ENCODE peak calls at places on chromosomes 7 and 10, in eight cellular contexts. Y, B, G, H, M, R, U and L are unnamed samples.

GRCh38 chr10:28532223-28532508 is 752 bp upstream of the WAC start:
- DNase-seq in Y (no peak), M (no peak), B (no peak), R (no peak), U (peak), G (peak), H (no peak), L (no peak)

GRCh38 chr10:114478281-114478680 is 74.0 kb upstream of the AFAP1L2 start:
- DNase-seq in Y (no peak), B (no peak), U (no peak), H (no peak), R (no peak), G (no peak), M (no peak), L (no peak)

GRCh38 chr7:135837675-135838074 is 89.1 kb upstream of the FAM180A start:
- DNase-seq in G (no peak), Y (no peak), H (no peak), R (no peak), M (no peak), B (no peak), U (no peak), L (peak)

GRCh38 chr10:77606751-77607150 is 30.9 kb downstream of the KCNMA1 start:
- DNase-seq in Y (no peak), R (no peak), U (no peak), M (no peak), H (no peak), G (peak), B (no peak), L (no peak)

GRCh38 chr7:44201813-44202212 is 1.0 kb downstream of the YKT6 start:
- DNase-seq in G (no peak), B (no peak), Y (no peak), R (no peak), U (no peak), M (no peak), H (no peak), L (no peak)

GRCh38 chr7:89283311-89283710 is 487.8 kb upstream of the TEX47 start:
- DNase-seq in B (no peak), G (no peak), M (no peak), H (no peak), U (no peak), Y (no peak), R (no peak), L (no peak)

GRCh38 chr7:12646139-12646538 is 41.3 kb upstream of the ARL4A start:
- DNase-seq in H (no peak), G (peak), M (no peak), R (no peak), U (no peak), Y (no peak), B (no peak), L (no peak)

GRCh38 chr7:28705350-28705749 is 252.8 kb downstream of the TRIL start:
- DNase-seq in H (no peak), M (no peak), B (no peak), R (no peak), Y (no peak), G (no peak), U (no peak), L (no peak)

GRCh38 chr10:96170212-96170611 is 40.1 kb downstream of the ZNF518A start:
- DNase-seq in U (no peak), G (peak), R (no peak), Y (no peak), H (no peak), M (no peak), B (no peak), L (no peak)

GRCh38 chr10:17660921-17661320 is 17.0 kb downstream of the STAM start:
- DNase-seq in H (no peak), R (no peak), B (no peak), Y (no peak), M (no peak), U (no peak), G (no peak), L (no peak)

GRCh38 chr10:48478980-48479811 is 125.7 kb downstream of the ARHGAP22 start:
- DNase-seq in Y (peak), B (no peak), R (no peak), G (no peak), U (no peak), H (no peak), M (no peak), L (no peak)

GRCh38 chr7:114050571-114050970 is 131.8 kb upstream of the PPP1R3A start:
- DNase-seq in G (no peak), B (no peak), Y (no peak), H (no peak), U (no peak), R (no peak), M (no peak), L (no peak)

GRCh38 chr10:35435824-35436223 is 99.5 kb downstream of the CCNY start:
- DNase-seq in B (no peak), M (no peak), G (no peak), R (no peak), U (no peak), Y (no peak), H (no peak), L (no peak)

GRCh38 chr7:81190997-81191747 is 272.3 kb upstream of the SEMA3C start:
- DNase-seq in Y (no peak), U (no peak), M (no peak), H (no peak), R (no peak), B (no peak), G (no peak), L (no peak)

GRCh38 chr7:20651960-20652544 is 36.6 kb downstream of the ABCB5 start:
- DNase-seq in H (no peak), B (no peak), M (no peak), R (no peak), G (no peak), U (no peak), Y (no peak), L (no peak)

GRCh38 chr7:156897673-156898072 is 4.7 kb upstream of the LMBR1 start:
- DNase-seq in R (no peak), U (no peak), M (no peak), B (no peak), Y (no peak), H (no peak), G (peak), L (no peak)

GRCh38 chr10:22316286-22317120 is at the start of gene COMMD3:
- DNase-seq in R (peak), Y (peak), M (peak), B (peak), G (peak), H (peak), U (peak), L (peak)

GRCh38 chr7:30168800-30169584 is 34.2 kb downstream of the MTURN start:
- DNase-seq in M (no peak), U (peak), B (no peak), R (no peak), Y (no peak), H (no peak), G (peak), L (no peak)

GRCh38 chr7:6198687-6199595 is 73.5 kb downstream of the CYTH3 start:
- DNase-seq in U (no peak), R (no peak), M (no peak), G (peak), H (no peak), B (no peak), Y (no peak), L (no peak)

GRCh38 chr10:77633376-77633775 is 4.2 kb downstream of the KCNMA1 start:
- DNase-seq in Y (no peak), M (no peak), H (no peak), G (no peak), U (no peak), B (no peak), R (no peak), L (peak)

GRCh38 chr7:150801242-150801945 is 825 bp downstream of the TMEM176A start:
- DNase-seq in G (no peak), H (peak), R (no peak), M (no peak), B (no peak), U (no peak), Y (no peak), L (peak)

GRCh38 chr10:31317652-31318381 is 1.2 kb upstream of the ZEB1 start:
- DNase-seq in U (no peak), R (no peak), M (no peak), Y (peak), G (no peak), H (no peak), B (no peak), L (no peak)

GRCh38 chr10:109780997-109781396 is 142.3 kb downstream of the XPNPEP1 start:
- DNase-seq in Y (no peak), M (no peak), U (no peak), H (no peak), G (peak), R (no peak), B (no peak), L (no peak)

GRCh38 chr7:93651603-93652159 is 77.2 kb upstream of the CALCR start:
- DNase-seq in M (no peak), U (no peak), B (no peak), R (no peak), G (no peak), H (no peak), Y (no peak), L (no peak)

GRCh38 chr7:104196161-104196560 is 11.7 kb downstream of the ORC5 start:
- DNase-seq in Y (no peak), R (no peak), H (no peak), G (no peak), U (no peak), B (no peak), M (no peak), L (no peak)

GRCh38 chr7:41003031-41003925 is 699.6 kb downstream of the INHBA start:
- DNase-seq in R (peak), M (no peak), H (no peak), U (peak), B (peak), G (peak), Y (peak), L (no peak)

GRCh38 chr10:89393898-89394297 is 1.5 kb downstream of the IFIT1 start:
- DNase-seq in U (no peak), B (no peak), G (no peak), Y (no peak), H (no peak), R (no peak), M (no peak), L (no peak)

GRCh38 chr10:89391882-89392756 is at the start of gene IFIT1:
- DNase-seq in U (peak), G (peak), B (peak), M (peak), R (no peak), Y (no peak), H (peak), L (no peak)

GRCh38 chr10:89392974-89393373 is 551 bp downstream of the IFIT1 start:
- DNase-seq in M (no peak), B (no peak), R (no peak), H (no peak), G (no peak), Y (no peak), U (peak), L (no peak)

GRCh38 chr10:89389254-89389653 is 3.2 kb upstream of the IFIT1 start:
- DNase-seq in Y (no peak), R (no peak), G (peak), H (no peak), B (no peak), M (no peak), U (no peak), L (no peak)

DNA sequence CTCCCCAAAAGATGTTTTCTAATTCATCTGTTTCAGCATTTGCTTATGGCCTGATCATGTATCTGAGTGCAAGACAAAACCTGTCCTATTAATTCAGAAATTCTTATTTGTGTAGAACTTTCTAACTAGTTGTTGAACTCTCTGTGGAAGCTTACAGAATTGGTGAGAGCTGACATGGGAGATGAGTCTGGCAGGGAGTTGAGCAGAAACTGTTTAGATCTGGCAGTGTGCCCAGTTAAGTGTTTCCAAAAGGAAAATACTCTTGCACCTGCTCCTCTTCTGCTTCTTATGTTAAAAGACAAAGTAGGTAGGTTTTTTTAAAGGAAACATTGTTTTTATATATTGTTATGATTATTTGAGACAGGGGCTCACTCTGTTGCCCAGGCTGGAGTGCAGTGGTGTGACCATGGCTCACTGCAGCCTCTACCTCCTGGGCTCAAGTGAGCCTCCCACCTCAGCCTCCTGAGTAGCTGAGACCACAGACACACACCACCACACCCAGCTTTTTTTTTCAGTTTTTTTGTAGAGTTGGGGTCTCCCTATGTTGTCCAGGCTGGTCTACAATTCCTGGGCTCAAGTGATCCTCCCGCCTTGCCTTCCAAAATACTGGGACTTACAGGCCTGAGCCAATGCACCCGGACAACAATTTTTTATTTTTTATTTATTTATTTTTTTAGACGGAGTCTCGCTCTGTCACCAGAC is 1.4 kb upstream of the IFIT1 start:
- DNase-seq in R (no peak), G (no peak), U (no peak), H (no peak), Y (no peak), M (no peak), B (no peak), L (no peak)
- H3K27ac ChIP-seq in R (peak), G (no peak), U (peak), H (no peak), Y (no peak), M (no peak), B (no peak), L (no peak)

GRCh38 chr7:37195388-37195787 is 253.3 kb downstream of the ELMO1 start:
- DNase-seq in R (no peak), G (no peak), H (no peak), M (no peak), B (no peak), U (no peak), Y (no peak), L (no peak)

GRCh38 chr7:37193775-37194135 is 254.9 kb downstream of the ELMO1 start:
- DNase-seq in Y (no peak), R (no peak), M (no peak), U (no peak), H (no peak), B (no peak), G (no peak), L (no peak)

GRCh38 chr7:37193087-37193774 is 255.4 kb downstream of the ELMO1 start:
- DNase-seq in U (peak), H (no peak), Y (no peak), G (no peak), R (no peak), M (no peak), B (no peak), L (no peak)

GRCh38 chr7:37194943-37195342 is 253.7 kb downstream of the ELMO1 start:
- DNase-seq in R (no peak), G (no peak), M (no peak), B (no peak), H (no peak), U (no peak), Y (no peak), L (no peak)

DNA sequence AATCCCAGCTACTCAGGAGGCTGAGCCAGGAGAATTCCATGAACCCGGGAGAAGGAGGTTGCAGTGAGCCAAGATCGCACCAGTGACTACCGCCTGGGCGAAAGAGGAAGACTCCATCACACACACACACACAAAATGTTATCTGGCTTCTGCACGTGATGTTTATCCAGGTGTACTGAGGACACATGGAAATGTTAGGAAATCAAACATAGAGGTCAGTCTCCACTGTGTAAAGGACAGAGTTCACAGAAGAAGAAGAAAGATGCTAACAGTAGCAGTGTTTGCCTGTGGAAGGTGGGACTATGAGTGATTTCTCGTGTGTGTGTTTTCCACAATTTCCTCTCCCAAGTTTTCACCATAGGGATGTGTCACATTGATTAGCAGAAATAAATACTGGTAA is 256.9 kb downstream of the ELMO1 start:
- DNase-seq in H (no peak), M (no peak), B (no peak), U (no peak), R (no peak), Y (no peak), G (no peak), L (no peak)
- TF ChIP-seq CTCF in H (no peak), M (no peak), B (no peak), U (no peak), R (no peak), Y (no peak), G (no peak), L (no peak)

GRCh38 chr7:126690848-126691751 is 561.6 kb downstream of the GRM8 start:
- DNase-seq in U (no peak), Y (no peak), B (no peak), M (no peak), G (no peak), R (no peak), H (no peak), L (no peak)

GRCh38 chr7:126685596-126685995 is 567.1 kb downstream of the GRM8 start:
- DNase-seq in R (no peak), U (no peak), Y (no peak), H (no peak), G (no peak), B (no peak), M (no peak), L (no peak)

GRCh38 chr7:126690104-126690503 is 562.6 kb downstream of the GRM8 start:
- DNase-seq in B (no peak), R (no peak), Y (no peak), H (no peak), M (no peak), G (no peak), U (no peak), L (no peak)

GRCh38 chr7:126686474-126686873 is 566.3 kb downstream of the GRM8 start:
- DNase-seq in U (no peak), B (no peak), H (no peak), M (no peak), Y (no peak), G (no peak), R (no peak), L (no peak)

DNA sequence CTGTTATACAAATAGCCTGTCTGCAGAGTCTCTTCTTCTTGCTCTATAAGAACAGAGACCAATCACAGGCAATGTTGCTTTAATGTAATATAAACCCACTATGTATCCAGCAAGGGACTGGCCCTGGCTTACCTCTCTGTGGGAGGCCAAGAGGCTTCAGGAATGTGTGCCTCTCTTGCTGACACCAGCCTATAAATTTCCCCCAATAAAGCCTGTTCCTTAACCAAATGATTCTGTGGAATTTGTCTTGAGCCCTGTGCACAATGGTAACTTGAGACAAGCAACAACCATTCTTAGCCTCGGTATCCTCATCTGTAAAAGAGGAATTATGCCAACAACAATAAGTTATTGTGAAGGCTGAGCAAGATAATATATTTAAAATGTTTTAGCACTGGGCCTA is 563.7 kb downstream of the GRM8 start:
- DNase-seq in R (no peak), B (no peak), G (peak), M (no peak), H (no peak), U (no peak), Y (no peak), L (no peak)
- H3K4me3 ChIP-seq in R (no peak), B (no peak), G (no peak), M (no peak), H (no peak), U (no peak), Y (no peak), L (no peak)

GRCh38 chr10:4939224-4940072 is 23.8 kb upstream of the AKR1C1 start:
- DNase-seq in M (no peak), G (no peak), B (no peak), U (no peak), H (no peak), R (no peak), Y (no peak), L (no peak)

GRCh38 chr10:4945706-4946348 is 17.4 kb upstream of the AKR1C1 start:
- DNase-seq in R (no peak), G (no peak), M (no peak), U (no peak), B (no peak), Y (no peak), H (no peak), L (no peak)

GRCh38 chr10:4944751-4945280 is 18.4 kb upstream of the AKR1C1 start:
- DNase-seq in B (no peak), Y (no peak), G (peak), U (no peak), H (no peak), R (no peak), M (no peak), L (no peak)

GRCh38 chr10:4943821-4944220 is 19.4 kb upstream of the AKR1C1 start:
- DNase-seq in G (no peak), R (no peak), Y (no peak), M (no peak), U (no peak), B (no peak), H (no peak), L (no peak)

DNA sequence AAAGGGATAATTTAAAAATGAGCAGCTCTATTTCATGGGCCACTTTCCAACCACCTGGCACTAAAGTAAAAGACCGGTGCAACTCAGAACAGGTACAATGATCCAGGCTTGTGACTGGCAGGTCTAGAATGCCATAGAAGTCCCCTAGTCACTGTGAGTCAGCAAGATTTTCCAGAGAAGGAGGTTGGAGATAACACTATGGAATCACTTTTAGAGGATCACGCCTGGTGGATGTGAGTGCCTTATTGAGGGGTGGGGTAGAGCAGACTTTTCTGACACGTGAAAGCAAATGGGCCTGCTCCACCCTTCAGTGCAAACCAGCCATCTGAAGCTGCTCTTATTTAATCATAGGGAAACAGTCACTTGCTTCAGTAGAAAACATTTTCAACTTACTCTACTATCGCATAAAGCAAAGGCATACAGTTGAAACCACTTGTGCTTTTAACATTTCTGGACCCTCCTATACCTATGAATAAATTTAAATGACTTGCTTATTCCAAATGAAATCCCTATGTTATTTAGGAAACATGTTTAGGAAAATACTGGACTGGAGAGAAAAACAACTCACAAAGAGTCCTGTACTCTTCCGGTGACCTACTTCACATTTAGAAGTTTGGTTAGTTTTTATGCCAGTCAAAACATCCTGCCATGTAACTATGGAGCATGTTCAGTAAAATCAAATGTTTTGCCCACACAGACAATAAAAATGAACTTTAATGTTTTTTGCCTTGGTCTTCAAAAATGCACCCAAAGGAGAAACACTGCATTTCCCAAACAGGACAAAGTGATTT is 21.5 kb upstream of the AKR1C1 start:
- DNase-seq in M (no peak), G (no peak), B (no peak), Y (no peak), R (no peak), H (no peak), U (no peak), L (no peak)
- H3K27ac ChIP-seq in M (no peak), G (no peak), B (no peak), Y (peak), R (peak), H (no peak), U (no peak), L (peak)

GRCh38 chr7:143901710-143902587 is at the start of gene TCAF1:
- DNase-seq in B (peak), G (peak), M (peak), U (peak), R (peak), H (peak), Y (peak), L (peak)
- TF ChIP-seq CTCF in B (no peak), G (peak), M (no peak), U (peak), R (peak), H (no peak), Y (peak), L (no peak)

GRCh38 chr10:99527526-99528255 is 5.1 kb upstream of the NKX2-3 start:
- DNase-seq in B (no peak), H (no peak), U (no peak), R (no peak), G (peak), Y (no peak), M (no peak), L (no peak)
- H3K4me3 ChIP-seq in B (no peak), H (no peak), U (no peak), R (no peak), G (peak), Y (no peak), M (no peak), L (no peak)

GRCh38 chr10:132416566-132417248 is 19.7 kb downstream of the PWWP2B start:
- DNase-seq in H (no peak), B (no peak), U (no peak), M (no peak), Y (no peak), G (no peak), R (no peak), L (no peak)
- H3K27ac ChIP-seq in H (no peak), B (peak), U (peak), M (no peak), Y (peak), G (no peak), R (peak), L (peak)